ENCODE peak calls at places on chromosomes 13 and 19, in four cellular contexts. N, B, R and F are unnamed samples.

GRCh38 chr13:96141032-96141431 is 51.1 kb downstream of the HS6ST3 start:
- DNase-seq in N (no peak), B (no peak), R (no peak), F (peak)

GRCh38 chr13:72696590-72696989 is 30.8 kb downstream of the MZT1 start:
- DNase-seq in N (no peak), B (no peak), R (no peak), F (peak)

GRCh38 chr13:35164324-35164932 is 222.4 kb downstream of the NBEA start:
- DNase-seq in N (peak), B (no peak), R (peak), F (peak)

GRCh38 chr13:28474491-28475134 is 20.3 kb downstream of the FLT1 start:
- DNase-seq in N (no peak), B (no peak), R (no peak), F (no peak)

GRCh38 chr13:91308299-91308698 is 39.2 kb upstream of the MIR17HG start:
- DNase-seq in N (no peak), B (no peak), R (no peak), F (no peak)

GRCh38 chr13:32117696-32118095 is 86.1 kb downstream of the FRY start:
- DNase-seq in N (no peak), B (no peak), R (no peak), F (peak)

GRCh38 chr19:15128162-15128770 is 21.1 kb downstream of the SYDE1 start:
- DNase-seq in N (no peak), B (no peak), R (no peak), F (peak)

GRCh38 chr19:17948474-17948966 is 15.7 kb downstream of the CCDC124 start:
- DNase-seq in N (no peak), B (no peak), R (no peak), F (no peak)

GRCh38 chr19:52695996-52696395 is 38.8 kb downstream of the ZNF611 start:
- DNase-seq in N (no peak), B (no peak), R (peak), F (no peak)

GRCh38 chr19:39515551-39516191 is 732 bp downstream of the SELENOV start:
- DNase-seq in N (no peak), B (no peak), R (no peak), F (no peak)

GRCh38 chr19:977058-977464 is 7.1 kb upstream of the WDR18 start:
- DNase-seq in N (no peak), B (no peak), R (no peak), F (no peak)

GRCh38 chr19:14476663-14477401 is 1.7 kb upstream of the PTGER1 start:
- DNase-seq in N (peak), B (peak), R (peak), F (peak)

GRCh38 chr19:35223084-35223790 is 5.3 kb downstream of the FAM187B start:
- DNase-seq in N (no peak), B (no peak), R (no peak), F (no peak)

GRCh38 chr19:17915940-17916593 is 16.7 kb upstream of the CCDC124 start:
- DNase-seq in N (peak), B (no peak), R (no peak), F (no peak)

GRCh38 chr19:18672606-18673337 is 10.7 kb upstream of the CRTC1 start:
- DNase-seq in N (no peak), B (no peak), R (no peak), F (peak)

GRCh38 chr19:46384396-46384795 is 29.0 kb downstream of the CCDC8 start:
- DNase-seq in N (no peak), B (no peak), R (no peak), F (no peak)

GRCh38 chr19:20077791-20078463 is at the start of gene ZNF90:
- DNase-seq in N (no peak), B (peak), R (peak), F (peak)

GRCh38 chr13:75371223-75371622 is 110.7 kb downstream of the TBC1D4 start:
- DNase-seq in N (no peak), B (no peak), R (no peak), F (no peak)

GRCh38 chr13:104001766-104002165 is 935.5 kb upstream of the SLC10A2 start:
- DNase-seq in N (no peak), B (no peak), R (no peak), F (no peak)

GRCh38 chr19:15812059-15812722 is 3.3 kb downstream of the OR10H1 start:
- DNase-seq in N (no peak), B (no peak), R (no peak), F (no peak)

GRCh38 chr19:54464044-54464623 is 556 bp upstream of the LENG9 start:
- DNase-seq in N (peak), B (peak), R (peak), F (peak)

GRCh38 chr19:46660601-46661019 is 372 bp downstream of the DACT3 start:
- DNase-seq in N (no peak), B (no peak), R (peak), F (no peak)

GRCh38 chr19:47209323-47210179 is 21.4 kb downstream of the BBC3 start:
- DNase-seq in N (no peak), B (no peak), R (no peak), F (peak)

GRCh38 chr19:55196803-55197202 is 12.5 kb downstream of the PTPRH start:
- DNase-seq in N (no peak), B (no peak), R (no peak), F (no peak)

GRCh38 chr19:56829586-56829985 is 10.9 kb downstream of the PEG3 start:
- DNase-seq in N (no peak), B (no peak), R (no peak), F (no peak)

GRCh38 chr19:47315125-47315821 is 5.6 kb downstream of the C5AR1 start:
- DNase-seq in N (peak), B (no peak), R (peak), F (peak)

GRCh38 chr13:97359181-97360057 is 74.5 kb upstream of the RAP2A start:
- DNase-seq in N (peak), B (no peak), R (peak), F (peak)

GRCh38 chr19:49442354-49442753 is 1.0 kb upstream of the SLC17A7 start:
- DNase-seq in N (peak), B (no peak), R (no peak), F (no peak)

GRCh38 chr13:99590519-99591011 is 89.3 kb downstream of the TM9SF2 start:
- DNase-seq in N (no peak), B (no peak), R (no peak), F (peak)

GRCh38 chr13:57631607-57632275 is at the start of gene PCDH17:
- DNase-seq in N (no peak), B (peak), R (no peak), F (no peak)

GRCh38 chr13:73825143-73825542 is 309.1 kb downstream of the KLF12 start:
- DNase-seq in N (no peak), B (no peak), R (no peak), F (no peak)

GRCh38 chr19:3698386-3698950 is 1.8 kb downstream of the PIP5K1C start:
- DNase-seq in N (no peak), B (no peak), R (no peak), F (peak)

GRCh38 chr19:15265849-15266248 is 33.6 kb upstream of the EPHX3 start:
- DNase-seq in N (no peak), B (no peak), R (no peak), F (peak)

GRCh38 chr19:33818426-33818825 is 21.8 kb downstream of the KCTD15 start:
- DNase-seq in N (no peak), B (no peak), R (no peak), F (no peak)

GRCh38 chr13:79501538-79502232 is 20.7 kb downstream of the NDFIP2 start:
- DNase-seq in N (no peak), B (no peak), R (no peak), F (peak)

GRCh38 chr13:97165527-97166425 is 56.4 kb upstream of the MBNL2 start:
- DNase-seq in N (no peak), B (no peak), R (no peak), F (no peak)

GRCh38 chr19:18000981-18001836 is 6.8 kb upstream of the ARRDC2 start:
- DNase-seq in N (peak), B (peak), R (peak), F (peak)

GRCh38 chr13:44779085-44779484 is 203.0 kb upstream of the TSC22D1 start:
- DNase-seq in N (no peak), B (no peak), R (no peak), F (no peak)
- TF ChIP-seq MAFK in N (no peak), B (no peak), R (no peak), F (no peak)

GRCh38 chr19:12261554-12261953 is 33.1 kb downstream of the ZNF44 start:
- DNase-seq in N (no peak), B (no peak), R (no peak), F (no peak)

GRCh38 chr19:12270854-12271253 is 23.8 kb downstream of the ZNF44 start:
- DNase-seq in N (no peak), B (no peak), R (no peak), F (no peak)

GRCh38 chr19:12260236-12260635 is 34.4 kb downstream of the ZNF44 start:
- DNase-seq in N (no peak), B (no peak), R (no peak), F (no peak)

GRCh38 chr19:12260861-12261260 is 33.8 kb downstream of the ZNF44 start:
- DNase-seq in N (no peak), B (no peak), R (no peak), F (no peak)

DNA sequence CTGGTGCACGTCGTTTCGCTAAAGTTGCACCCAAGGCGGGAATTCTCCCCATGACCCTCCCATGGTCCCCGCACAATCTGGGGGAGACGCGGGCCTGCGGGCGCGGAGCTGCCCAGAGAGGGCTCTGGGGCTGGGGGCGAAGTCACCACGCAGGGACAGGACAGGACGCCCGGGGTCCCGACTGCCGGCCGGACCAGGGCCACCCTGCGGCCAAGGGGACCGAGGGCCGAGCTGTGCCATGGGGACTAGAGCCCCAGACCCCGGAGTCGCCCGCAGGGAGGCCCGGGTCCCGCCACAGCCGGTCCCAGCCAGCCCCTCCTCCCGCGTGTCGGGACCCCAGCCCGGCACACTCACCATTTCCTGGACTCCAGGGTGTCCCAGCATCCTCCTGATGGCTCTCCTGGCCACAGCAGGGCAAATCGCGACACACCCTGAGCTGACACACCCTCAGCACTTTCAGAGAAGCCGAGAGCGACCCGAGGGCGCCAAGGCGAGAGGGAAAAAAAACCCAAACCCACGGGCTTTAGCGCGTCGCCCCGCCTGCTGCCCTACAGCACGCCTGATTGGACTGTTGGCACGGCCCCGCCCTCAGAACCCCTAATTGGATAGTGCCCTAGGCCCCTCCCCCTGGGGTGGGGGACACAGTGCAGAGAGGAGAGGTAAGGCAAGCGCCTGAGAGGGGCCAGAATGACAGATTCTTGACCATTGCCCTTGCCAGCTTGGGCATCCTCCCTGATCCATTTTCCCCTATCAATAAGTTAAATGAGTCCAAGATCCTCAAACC is 28.6 kb downstream of the ZNF44 start:
- DNase-seq in N (no peak), B (no peak), R (no peak), F (no peak)
- TF ChIP-seq MAFK in N (no peak), B (no peak), R (no peak), F (no peak)

DNA sequence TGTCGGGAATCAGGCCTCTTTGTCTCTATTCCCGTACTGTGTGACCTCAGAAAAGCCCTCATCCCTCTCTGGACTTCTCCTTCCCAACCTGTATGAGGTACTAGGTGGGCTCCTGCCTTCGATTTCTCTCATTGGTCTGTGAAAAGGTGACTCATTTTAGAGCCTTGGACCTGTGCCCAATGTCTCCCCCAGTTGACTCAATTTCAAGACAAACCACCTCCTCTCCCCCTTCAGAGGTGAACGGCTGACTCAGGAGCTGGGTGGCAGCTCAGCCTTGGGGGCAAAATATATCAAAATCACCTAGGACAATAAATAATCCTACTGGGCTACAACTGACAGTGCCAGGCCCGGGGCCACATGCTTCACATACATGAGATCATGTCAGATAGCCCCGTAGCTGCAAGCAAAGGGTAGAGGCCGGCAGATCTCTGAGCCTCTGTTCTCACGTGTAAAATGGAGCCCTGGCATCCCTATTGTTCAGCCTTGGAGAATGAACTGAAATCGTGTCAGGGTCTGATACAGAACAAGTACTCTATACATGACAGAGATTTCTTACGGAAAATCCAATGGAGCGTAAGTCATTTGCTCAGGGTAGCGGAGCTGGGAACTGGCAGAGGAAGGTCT is 543 bp downstream of the COQ8B start:
- DNase-seq in N (peak), B (peak), R (peak), F (peak)
- TF ChIP-seq MAFK in N (peak), B (no peak), R (no peak), F (peak)

GRCh38 chr13:46181799-46182490 is at the start of gene LCP1:
- DNase-seq in N (no peak), B (no peak), R (peak), F (no peak)
- TF ChIP-seq MAFK in N (no peak), B (no peak), R (no peak), F (no peak)

DNA sequence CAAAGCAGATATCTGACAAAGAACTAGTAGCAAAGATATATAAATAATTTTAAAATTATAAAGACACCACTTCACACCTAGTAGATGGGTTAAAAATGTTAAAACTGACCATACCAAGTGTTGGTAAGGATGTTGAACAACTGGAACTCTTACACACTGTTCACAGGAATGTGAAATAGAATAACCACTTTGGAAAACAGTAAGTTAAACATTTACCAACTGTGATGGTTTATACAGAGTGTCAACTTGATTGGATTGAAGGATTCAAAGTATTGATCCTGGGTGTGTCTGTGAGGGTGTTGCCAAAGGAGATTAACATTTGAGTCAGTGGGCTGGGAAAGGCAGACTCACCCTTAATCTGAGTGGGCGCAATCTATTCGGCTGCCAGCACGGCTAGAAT is 19.2 kb downstream of the UTP14C start:
- DNase-seq in N (no peak), B (no peak), R (no peak), F (no peak)
- TF ChIP-seq MAFK in N (no peak), B (no peak), R (no peak), F (no peak)

DNA sequence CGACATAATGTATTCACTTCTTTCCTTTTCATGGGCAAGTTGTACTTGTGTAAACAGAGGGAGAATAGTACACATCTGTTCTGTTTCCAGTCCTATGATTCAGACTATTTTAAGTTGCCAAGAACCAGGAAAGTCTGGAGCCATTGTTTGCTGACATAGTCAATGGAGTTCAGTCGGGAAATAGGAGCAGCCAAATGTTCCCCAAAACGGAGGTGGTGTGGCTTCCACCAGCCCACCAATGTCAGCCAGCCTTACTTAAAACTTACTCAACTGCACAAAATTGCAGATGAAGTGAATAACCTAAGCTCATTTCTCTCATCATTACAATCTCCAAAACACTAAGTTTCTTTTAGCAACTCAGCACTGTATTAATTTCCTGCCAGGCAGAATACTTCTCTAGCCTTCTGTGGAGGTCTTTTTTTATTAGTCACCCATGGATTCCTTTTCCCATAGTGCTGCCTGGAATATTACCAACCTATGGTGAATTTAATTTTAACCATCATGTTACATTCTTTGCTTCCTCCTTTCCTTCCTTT is 22.3 kb upstream of the CSNK1A1L start:
- DNase-seq in N (no peak), B (no peak), R (no peak), F (peak)
- TF ChIP-seq MAFK in N (no peak), B (no peak), R (no peak), F (no peak)

GRCh38 chr13:18628428-18628827 is 553.2 kb downstream of the TUBA3C start:
- DNase-seq in N (no peak), B (no peak), R (no peak), F (no peak)
- TF ChIP-seq MAFK in N (no peak), B (no peak), R (no peak), F (no peak)

GRCh38 chr13:34153428-34154180 is 335.7 kb downstream of the RFC3 start:
- DNase-seq in N (no peak), B (no peak), R (no peak), F (no peak)
- TF ChIP-seq MAFK in N (no peak), B (no peak), R (no peak), F (no peak)

GRCh38 chr19:45291834-45292233 is 30.8 kb downstream of the CKM start:
- DNase-seq in N (no peak), B (no peak), R (no peak), F (no peak)

GRCh38 chr19:45296365-45296764 is 26.3 kb downstream of the CKM start:
- DNase-seq in N (no peak), B (no peak), R (no peak), F (no peak)

GRCh38 chr19:45295873-45296272 is 26.8 kb downstream of the CKM start:
- DNase-seq in N (no peak), B (no peak), R (no peak), F (no peak)

GRCh38 chr19:45293682-45294081 is 29.0 kb downstream of the CKM start:
- DNase-seq in N (no peak), B (no peak), R (no peak), F (no peak)

GRCh38 chr19:45294291-45295029 is 28.2 kb downstream of the CKM start:
- DNase-seq in N (no peak), B (no peak), R (no peak), F (no peak)
- TF ChIP-seq MAFK in N (no peak), B (no peak), R (no peak), F (no peak)

GRCh38 chr19:37362733-37363132 is 8.2 kb upstream of the ZNF527 start:
- DNase-seq in N (no peak), B (peak), R (peak), F (no peak)
- TF ChIP-seq MAFK in N (no peak), B (no peak), R (no peak), F (no peak)